ENCODE peak calls at places on chromosomes 13 and 19, in six cellular contexts. Z, D, X, E, H and P are unnamed samples.

GRCh38 chr13:64154514-64154913 is 2738.9 kb upstream of the PCDH20 start:
- DNase-seq in Z (no peak), D (no peak), X (no peak), E (no peak), H (no peak), P (no peak)

GRCh38 chr13:112241288-112241687 is 134.9 kb upstream of the SPACA7 start:
- DNase-seq in Z (no peak), D (no peak), X (no peak), E (no peak), H (no peak), P (no peak)

GRCh38 chr13:59584101-59584500 is 579.6 kb downstream of the DIAPH3 start:
- DNase-seq in Z (no peak), D (no peak), X (no peak), E (no peak), H (no peak), P (no peak)

GRCh38 chr19:43778651-43779050 is 2.1 kb downstream of the KCNN4 start:
- DNase-seq in Z (no peak), D (no peak), X (no peak), E (no peak), H (no peak), P (no peak)

GRCh38 chr13:53743906-53744305 is 715.3 kb downstream of the OLFM4 start:
- DNase-seq in Z (no peak), D (no peak), X (no peak), E (no peak), H (no peak), P (no peak)

GRCh38 chr19:7633619-7634018 is at the start of gene PCP2:
- DNase-seq in Z (no peak), D (no peak), X (no peak), E (no peak), H (no peak), P (no peak)

GRCh38 chr13:20127263-20127562 is 33.6 kb downstream of the GJA3 start:
- DNase-seq in Z (no peak), D (no peak), X (peak), E (no peak), H (no peak), P (no peak)

GRCh38 chr13:85666356-85666755 is 132.9 kb downstream of the SLITRK6 start:
- DNase-seq in Z (peak), D (no peak), X (no peak), E (no peak), H (no peak), P (no peak)

GRCh38 chr13:26325876-26326275 is 71.9 kb downstream of the CDK8 start:
- DNase-seq in Z (no peak), D (no peak), X (no peak), E (peak), H (no peak), P (no peak)

GRCh38 chr13:61908906-61909305 is 493.3 kb upstream of the PCDH20 start:
- DNase-seq in Z (no peak), D (no peak), X (no peak), E (no peak), H (no peak), P (no peak)

GRCh38 chr13:26515721-26516120 is 41.8 kb upstream of the WASF3 start:
- DNase-seq in Z (no peak), D (no peak), X (no peak), E (no peak), H (no peak), P (no peak)

GRCh38 chr13:101384929-101385328 is 31.4 kb downstream of the NALCN start:
- DNase-seq in Z (no peak), D (no peak), X (no peak), E (no peak), H (no peak), P (no peak)

GRCh38 chr13:65744761-65745160 is 1485.4 kb downstream of the PCDH9 start:
- DNase-seq in Z (no peak), D (no peak), X (no peak), E (no peak), H (no peak), P (no peak)

GRCh38 chr13:92461831-92462230 is 764.8 kb upstream of the GPC6 start:
- DNase-seq in Z (no peak), D (no peak), X (no peak), E (no peak), H (no peak), P (no peak)

GRCh38 chr13:51585234-51585672 is 991 bp downstream of the WDFY2 start:
- DNase-seq in Z (no peak), D (no peak), X (no peak), E (no peak), H (peak), P (no peak)

GRCh38 chr13:39684531-39685137 is 29.2 kb downstream of the COG6 start:
- DNase-seq in Z (no peak), D (no peak), X (peak), E (no peak), H (peak), P (no peak)

GRCh38 chr19:46546194-46546896 is 50.7 kb upstream of the PNMA8B start:
- DNase-seq in Z (no peak), D (no peak), X (peak), E (no peak), H (peak), P (no peak)

GRCh38 chr13:42272115-42272756 is at the start of gene AKAP11:
- DNase-seq in Z (no peak), D (no peak), X (peak), E (no peak), H (peak), P (peak)
- TF ChIP-seq POLR2A in Z (peak), D (no peak), X (peak), E (peak), H (peak), P (peak)

GRCh38 chr19:31113250-31113685 is 236.0 kb downstream of the TSHZ3 start:
- DNase-seq in Z (no peak), D (no peak), X (no peak), E (no peak), H (no peak), P (no peak)

GRCh38 chr19:31111741-31112140 is 237.5 kb downstream of the TSHZ3 start:
- DNase-seq in Z (no peak), D (no peak), X (no peak), E (no peak), H (no peak), P (no peak)

GRCh38 chr19:31109626-31110025 is 239.6 kb downstream of the TSHZ3 start:
- DNase-seq in Z (no peak), D (no peak), X (no peak), E (no peak), H (no peak), P (no peak)

GRCh38 chr19:31112158-31112557 is 237.1 kb downstream of the TSHZ3 start:
- DNase-seq in Z (no peak), D (no peak), X (no peak), E (no peak), H (no peak), P (no peak)

GRCh38 chr19:31110331-31110730 is 238.9 kb downstream of the TSHZ3 start:
- DNase-seq in Z (peak), D (no peak), X (no peak), E (no peak), H (peak), P (no peak)
- TF ChIP-seq TAF1 in Z (no peak), D (no peak), X (no peak), E (no peak), H (no peak), P (no peak)

GRCh38 chr13:44989941-44990340 is 603 bp downstream of the GPALPP1 start:
- DNase-seq in Z (no peak), D (peak), X (no peak), E (no peak), H (peak), P (no peak)

DNA sequence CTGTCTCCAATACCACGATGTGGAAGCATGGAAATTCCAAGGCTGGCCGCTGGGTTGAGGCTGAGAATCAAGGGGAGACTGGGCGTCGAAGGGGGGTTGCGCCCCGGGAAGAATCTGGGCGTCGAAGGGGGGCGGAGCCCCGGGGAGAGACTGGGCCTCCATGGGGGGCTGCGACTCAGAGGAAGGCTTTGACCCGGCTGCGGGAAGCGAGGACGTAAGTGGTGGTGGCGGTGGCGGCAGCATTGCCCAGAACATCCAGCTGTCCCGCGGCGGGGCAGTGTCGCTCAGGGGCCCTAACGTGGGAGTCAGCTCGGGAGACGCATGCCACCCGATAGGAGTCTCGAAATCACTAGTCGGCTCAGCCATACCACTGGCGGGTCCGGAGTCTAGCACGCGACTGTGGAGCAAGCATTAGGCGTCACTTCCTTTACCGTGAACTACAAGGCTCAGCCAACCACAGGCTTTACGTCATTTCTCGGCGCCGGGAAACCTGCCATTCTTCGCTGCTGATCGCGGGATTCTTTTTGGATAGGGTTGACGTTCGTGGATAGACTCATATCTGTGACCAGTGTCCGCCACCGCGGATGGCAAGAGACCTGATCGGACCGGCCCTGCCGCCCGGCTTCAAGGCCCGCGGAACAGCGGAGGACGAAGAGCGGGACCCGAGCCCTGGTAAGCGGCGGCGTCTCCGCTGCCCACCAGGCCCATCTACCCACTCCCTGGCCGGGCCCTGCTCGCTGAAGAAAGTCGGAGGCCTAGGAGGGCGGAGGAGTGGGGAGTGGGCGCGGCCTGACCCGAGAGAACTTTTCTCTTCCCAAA is at the start of the genes GPALPP1 and NUFIP1:
- DNase-seq in Z (peak), D (peak), X (peak), E (peak), H (peak), P (peak)
- TF ChIP-seq POLR2A in Z (peak), D (peak), X (peak), E (peak), H (peak), P (peak)

GRCh38 chr13:24822640-24823039 is 58.7 kb downstream of the RNF17 start:
- DNase-seq in Z (no peak), D (no peak), X (no peak), E (peak), H (no peak), P (no peak)
- TF ChIP-seq TAF1 in Z (no peak), D (no peak), X (no peak), E (no peak), H (no peak), P (no peak)

DNA sequence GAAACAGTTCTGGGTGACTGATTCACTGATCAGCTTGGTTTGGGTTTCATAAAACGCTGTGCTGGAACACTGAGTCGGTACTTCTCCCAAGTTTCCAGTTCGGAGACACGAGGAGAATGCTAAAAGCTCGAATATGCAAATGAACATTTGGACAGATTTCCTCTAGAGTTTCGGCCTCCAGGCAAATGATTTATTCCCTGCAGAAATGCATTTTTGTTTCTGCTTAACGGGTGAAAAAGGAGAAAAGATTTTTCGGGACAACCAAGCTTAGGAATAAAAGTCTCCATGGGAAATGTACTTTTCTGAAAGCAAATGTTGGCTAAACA is 211.1 kb downstream of the UQCRFS1 start:
- DNase-seq in Z (no peak), D (no peak), X (no peak), E (no peak), H (no peak), P (no peak)
- TF ChIP-seq POLR2A in Z (no peak), D (no peak), X (no peak), E (no peak), H (no peak), P (no peak)

GRCh38 chr19:12137541-12137940 is 2.6 kb downstream of the ZNF20 start:
- DNase-seq in Z (no peak), D (no peak), X (peak), E (no peak), H (peak), P (no peak)
- TF ChIP-seq TAF1 in Z (no peak), D (no peak), X (no peak), E (no peak), H (no peak), P (no peak)

GRCh38 chr19:14686411-14686810 is 3.4 kb upstream of the ZNF333 start:
- DNase-seq in Z (no peak), D (no peak), X (peak), E (no peak), H (peak), P (no peak)

GRCh38 chr19:14695471-14695870 is 5.6 kb downstream of the ZNF333 start:
- DNase-seq in Z (no peak), D (no peak), X (no peak), E (no peak), H (no peak), P (no peak)

GRCh38 chr19:14694867-14695266 is 5.0 kb downstream of the ZNF333 start:
- DNase-seq in Z (no peak), D (no peak), X (no peak), E (no peak), H (no peak), P (no peak)

GRCh38 chr19:14689598-14690503 is at the start of gene ZNF333:
- DNase-seq in Z (peak), D (peak), X (peak), E (peak), H (peak), P (peak)
- TF ChIP-seq POLR2A in Z (peak), D (peak), X (peak), E (peak), H (peak), P (peak)

GRCh38 chr19:19492026-19492610 is 23.2 kb downstream of the TSSK6 start:
- DNase-seq in Z (no peak), D (no peak), X (no peak), E (no peak), H (no peak), P (no peak)

GRCh38 chr19:19491321-19492025 is 23.9 kb downstream of the TSSK6 start:
- DNase-seq in Z (no peak), D (no peak), X (no peak), E (no peak), H (no peak), P (no peak)

GRCh38 chr19:19489804-19490204 is 25.5 kb downstream of the TSSK6 start:
- DNase-seq in Z (no peak), D (no peak), X (no peak), E (no peak), H (no peak), P (no peak)

GRCh38 chr19:19488875-19489690 is 26.3 kb downstream of the TSSK6 start:
- DNase-seq in Z (peak), D (peak), X (peak), E (peak), H (peak), P (peak)

GRCh38 chr19:19490247-19490968 is 24.9 kb downstream of the TSSK6 start:
- DNase-seq in Z (peak), D (peak), X (peak), E (peak), H (peak), P (peak)
- TF ChIP-seq TAF1 in Z (no peak), D (no peak), X (no peak), E (no peak), H (no peak), P (no peak)

GRCh38 chr19:55322495-55322894 is 2.6 kb downstream of the TMEM150B start:
- DNase-seq in Z (no peak), D (no peak), X (no peak), E (no peak), H (no peak), P (no peak)
- TF ChIP-seq POLR2A in Z (no peak), D (no peak), X (no peak), E (no peak), H (no peak), P (no peak)

GRCh38 chr13:84263354-84264069 is 381.2 kb upstream of the SLITRK1 start:
- DNase-seq in Z (no peak), D (no peak), X (no peak), E (peak), H (no peak), P (no peak)
- TF ChIP-seq TAF1 in Z (no peak), D (no peak), X (no peak), E (no peak), H (no peak), P (no peak)